ENCODE peak calls at places on chromosomes 16 and 17, in seven cellular contexts. D is Peyer's patch; P is lower lobe of right lung; W is mammary epithelial cell; G is AG04449; X is tibial nerve; K is activated CD8-positive, alpha-beta T cell treated with anti-CD3 and anti-CD28 coated beads for 36 hours. Q is an unnamed sample.

GRCh38 chr16:12260119-12260646 is 283.6 kb downstream of the SNX29 start:
- DNase-seq in D (no peak), P (no peak), W (no peak), G (no peak), X (no peak), K (no peak), Q (no peak)

GRCh38 chr16:54459509-54460235 is 173.1 kb upstream of the IRX3 start:
- DNase-seq in D (no peak), P (no peak), W (no peak), G (peak; percentile 64), X (no peak), K (no peak), Q (no peak)

GRCh38 chr17:65630502-65630901 is 69.1 kb upstream of the AXIN2 start:
- DNase-seq in D (no peak), P (no peak), W (no peak), G (no peak), X (no peak), K (no peak), Q (no peak)

GRCh38 chr17:36935681-36936454 is 1.4 kb upstream of the LHX1 start:
- DNase-seq in D (no peak), P (no peak), W (no peak), G (no peak), X (no peak), K (no peak), Q (no peak)

GRCh38 chr16:12470311-12471229 is 333.1 kb downstream of the CPPED1 start:
- DNase-seq in D (no peak), P (no peak), W (no peak), G (no peak), X (no peak), K (no peak), Q (no peak)

GRCh38 chr17:75224983-75225382 is 19.5 kb downstream of the NUP85 start:
- DNase-seq in D (no peak), P (no peak), W (no peak), G (no peak), X (no peak), K (no peak), Q (no peak)

GRCh38 chr16:78655481-78656114 is 556.1 kb downstream of the WWOX start:
- DNase-seq in D (no peak), P (no peak), W (no peak), G (no peak), X (no peak), K (no peak), Q (no peak)

GRCh38 chr17:74568116-74568873 is 986 bp upstream of the CD300H start:
- DNase-seq in D (no peak), P (no peak), W (no peak), G (no peak), X (no peak), K (no peak), Q (no peak)

GRCh38 chr17:83046759-83047478 is 32.5 kb upstream of the METRNL start:
- DNase-seq in D (no peak), P (no peak), W (no peak), G (no peak), X (no peak), K (no peak), Q (no peak)

GRCh38 chr16:3148256-3149192 is 13.7 kb downstream of the ZNF213 start:
- DNase-seq in D (no peak), P (peak; percentile 41), W (no peak), G (no peak), X (no peak), K (no peak), Q (no peak)

GRCh38 chr16:81975637-81976036 is 35.6 kb downstream of the SDR42E1 start:
- DNase-seq in D (no peak), P (no peak), W (no peak), G (no peak), X (no peak), K (no peak), Q (no peak)

GRCh38 chr16:48067388-48067787 is 88.4 kb downstream of the ABCC12 start:
- DNase-seq in D (no peak), P (no peak), W (no peak), G (no peak), X (no peak), K (no peak), Q (no peak)

GRCh38 chr16:30747331-30747730 is 894 bp upstream of the PHKG2 start:
- DNase-seq in D (no peak), P (no peak), W (peak; percentile 56), G (no peak), X (no peak), K (no peak), Q (no peak)

GRCh38 chr17:13885953-13886889 is 183.1 kb upstream of the COX10 start:
- DNase-seq in D (no peak), P (no peak), W (no peak), G (no peak), X (no peak), K (no peak), Q (no peak)

GRCh38 chr17:43003542-43004172 is 2.9 kb upstream of the IFI35 start:
- DNase-seq in D (no peak), P (no peak), W (peak; percentile 59), G (no peak), X (no peak), K (no peak), Q (no peak)

GRCh38 chr17:12994341-12995074 is 23.3 kb downstream of the ELAC2 start:
- DNase-seq in D (no peak), P (no peak), W (no peak), G (no peak), X (no peak), K (no peak), Q (no peak)

GRCh38 chr16:88008835-88009234 is 57.6 kb downstream of the BANP start:
- DNase-seq in D (no peak), P (no peak), W (no peak), G (no peak), X (no peak), K (no peak), Q (no peak)

GRCh38 chr17:9268546-9268945 is 247.2 kb downstream of the NTN1 start:
- DNase-seq in D (no peak), P (no peak), W (no peak), G (no peak), X (no peak), K (no peak), Q (no peak)

GRCh38 chr17:77376795-77377751 is 236.3 kb downstream of the SEC14L1 start:
- DNase-seq in D (no peak), P (no peak), W (no peak), G (no peak), X (no peak), K (no peak), Q (no peak)

GRCh38 chr16:69477546-69477945 is 53.1 kb downstream of the CYB5B start:
- DNase-seq in D (no peak), P (no peak), W (no peak), G (no peak), X (no peak), K (no peak), Q (no peak)

GRCh38 chr17:57097832-57098421 is 12.9 kb downstream of the AKAP1 start:
- DNase-seq in D (no peak), P (no peak), W (peak; percentile 48), G (no peak), X (no peak), K (no peak), Q (no peak)

GRCh38 chr16:50367777-50368409 is 895 bp downstream of the BRD7 start:
- DNase-seq in D (no peak), P (no peak), W (peak; percentile 63), G (no peak), X (no peak), K (no peak), Q (no peak)

GRCh38 chr17:17874478-17874877 is 37.7 kb upstream of the SREBF1 start:
- DNase-seq in D (no peak), P (no peak), W (peak; percentile 88), G (no peak), X (no peak), K (no peak), Q (no peak)

GRCh38 chr17:17873450-17873991 is 36.7 kb upstream of the SREBF1 start:
- DNase-seq in D (no peak), P (no peak), W (no peak), G (no peak), X (no peak), K (no peak), Q (no peak)

GRCh38 chr17:17880577-17881196 is 43.9 kb upstream of the SREBF1 start:
- DNase-seq in D (no peak), P (no peak), W (no peak), G (no peak), X (no peak), K (no peak), Q (no peak)

GRCh38 chr17:17876959-17877547 is 40.3 kb upstream of the SREBF1 start:
- DNase-seq in D (no peak), P (peak; percentile 59), W (no peak), G (no peak), X (peak; percentile 30), K (no peak), Q (no peak)

GRCh38 chr17:17877548-17878358 is 41.0 kb upstream of the SREBF1 start:
- DNase-seq in D (peak; percentile 23), P (peak; percentile 77), W (no peak), G (peak; percentile 71), X (peak; percentile 44), K (no peak), Q (no peak)
- TF ChIP-seq CTCF in D (no peak), P (no peak), W (peak; percentile 6), G (no peak), X (peak; percentile 5), K (no peak), Q (no peak)

DNA sequence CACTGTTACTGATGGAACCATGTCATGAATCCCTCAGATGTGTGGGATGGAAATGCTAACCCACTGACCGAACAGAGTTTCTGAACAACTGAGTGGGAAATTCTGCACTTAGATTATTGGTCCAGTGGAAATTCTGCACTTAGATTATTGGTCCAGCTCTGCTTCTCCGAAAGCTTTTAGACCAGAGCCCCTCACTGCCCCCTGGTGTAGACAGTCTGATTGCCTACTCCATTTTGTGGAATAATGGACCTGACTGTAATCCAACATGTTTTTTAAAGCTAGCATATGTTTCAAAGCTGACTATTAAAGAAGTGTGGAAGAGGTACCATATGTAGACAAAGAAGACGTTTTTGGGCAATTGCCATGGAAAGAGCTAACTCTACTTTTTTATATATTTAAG is 50.3 kb upstream of the TBX2 start:
- DNase-seq in D (no peak), P (no peak), W (no peak), G (no peak), X (no peak), K (peak; percentile 11), Q (no peak)
- TF ChIP-seq CTCF in D (no peak), P (peak; percentile 1), W (no peak), G (peak; percentile 11), X (no peak), K (peak; percentile 28), Q (no peak)

GRCh38 chr17:78422267-78422605 is 43.8 kb downstream of the PGS1 start:
- DNase-seq in D (no peak), P (no peak), W (no peak), G (no peak), X (no peak), K (no peak), Q (no peak)
- TF ChIP-seq CTCF in D (no peak), P (peak; percentile 15), W (no peak), G (no peak), X (no peak), K (peak; percentile 41), Q (peak; percentile 45)

GRCh38 chr16:52366997-52367396 is 179.9 kb downstream of the TOX3 start:
- DNase-seq in D (no peak), P (no peak), W (no peak), G (no peak), X (no peak), K (no peak), Q (no peak)

GRCh38 chr16:52368899-52369298 is 178.0 kb downstream of the TOX3 start:
- DNase-seq in D (no peak), P (no peak), W (no peak), G (no peak), X (no peak), K (no peak), Q (no peak)

GRCh38 chr16:52376677-52377300 is 170.2 kb downstream of the TOX3 start:
- DNase-seq in D (no peak), P (no peak), W (no peak), G (no peak), X (no peak), K (no peak), Q (no peak)

GRCh38 chr16:52372313-52372712 is 174.6 kb downstream of the TOX3 start:
- DNase-seq in D (no peak), P (no peak), W (no peak), G (no peak), X (no peak), K (no peak), Q (no peak)
- TF ChIP-seq CTCF in D (no peak), P (no peak), W (no peak), G (no peak), X (no peak), K (no peak), Q (no peak)

Q was measured in natural killer cell.